ENCODE peak calls at places on chromosomes 13 and 19, in nine cellular contexts. One of them, this sample, is unnamed.

GRCh38 chr19:13154241-13154778 is 4.1 kb downstream of the IER2 start:
- DNase-seq in KG1: no peak
- DNase-seq in HFFc6: peak; percentile 86
- DNase-seq in AG10803: peak; percentile 97
- DNase-seq in HT-29: peak; percentile 35
- DNase-seq in left lobe of liver: peak; percentile 96
- DNase-seq in Peyer's patch: peak; percentile 96
- DNase-seq in naive thymus-derived CD4-positive, alpha-beta T cell: peak; percentile 60
- DNase-seq in pancreas: peak; percentile 92
- DNase-seq in this sample: peak; percentile 97

GRCh38 chr13:28750187-28751045 is 31.6 kb upstream of the SLC46A3 start:
- DNase-seq in KG1: no peak
- DNase-seq in HFFc6: no peak
- DNase-seq in AG10803: peak; percentile 46
- DNase-seq in HT-29: no peak
- DNase-seq in left lobe of liver: no peak
- DNase-seq in Peyer's patch: no peak
- DNase-seq in naive thymus-derived CD4-positive, alpha-beta T cell: no peak
- DNase-seq in pancreas: no peak
- DNase-seq in this sample: no peak

GRCh38 chr19:41264581-41265375 is 606 bp downstream of the HNRNPUL1 start:
- DNase-seq in KG1: no peak
- DNase-seq in HFFc6: no peak
- DNase-seq in AG10803: peak; percentile 44
- DNase-seq in HT-29: peak; percentile 84
- DNase-seq in left lobe of liver: peak; percentile 66
- DNase-seq in Peyer's patch: peak; percentile 73
- DNase-seq in naive thymus-derived CD4-positive, alpha-beta T cell: peak; percentile 55
- DNase-seq in pancreas: peak; percentile 83
- DNase-seq in this sample: peak; percentile 72

GRCh38 chr13:31131470-31131961 is 30.2 kb downstream of the HSPH1 start:
- DNase-seq in KG1: no peak
- DNase-seq in HFFc6: no peak
- DNase-seq in AG10803: no peak
- DNase-seq in HT-29: no peak
- DNase-seq in left lobe of liver: no peak
- DNase-seq in Peyer's patch: no peak
- DNase-seq in naive thymus-derived CD4-positive, alpha-beta T cell: no peak
- DNase-seq in pancreas: no peak
- DNase-seq in this sample: no peak

GRCh38 chr13:66915596-66916185 is 314.4 kb downstream of the PCDH9 start:
- DNase-seq in KG1: no peak
- DNase-seq in HFFc6: peak; percentile 0
- DNase-seq in AG10803: no peak
- DNase-seq in HT-29: no peak
- DNase-seq in left lobe of liver: no peak
- DNase-seq in Peyer's patch: no peak
- DNase-seq in naive thymus-derived CD4-positive, alpha-beta T cell: no peak
- DNase-seq in pancreas: no peak
- DNase-seq in this sample: no peak

GRCh38 chr13:113761136-113761535 is 2.1 kb downstream of the TMEM255B start:
- DNase-seq in KG1: no peak
- DNase-seq in HFFc6: no peak
- DNase-seq in AG10803: no peak
- DNase-seq in HT-29: no peak
- DNase-seq in left lobe of liver: no peak
- DNase-seq in Peyer's patch: no peak
- DNase-seq in naive thymus-derived CD4-positive, alpha-beta T cell: no peak
- DNase-seq in pancreas: no peak
- DNase-seq in this sample: no peak

GRCh38 chr13:73677041-73677589 is 457.1 kb downstream of the KLF12 start:
- DNase-seq in KG1: no peak
- DNase-seq in HFFc6: peak; percentile 7
- DNase-seq in AG10803: peak; percentile 43
- DNase-seq in HT-29: peak; percentile 78
- DNase-seq in left lobe of liver: no peak
- DNase-seq in Peyer's patch: no peak
- DNase-seq in naive thymus-derived CD4-positive, alpha-beta T cell: no peak
- DNase-seq in pancreas: no peak
- DNase-seq in this sample: no peak

GRCh38 chr19:18401580-18402112 is 4.2 kb upstream of the LRRC25 start:
- DNase-seq in KG1: peak; percentile 71
- DNase-seq in HFFc6: peak; percentile 58
- DNase-seq in AG10803: peak; percentile 82
- DNase-seq in HT-29: peak; percentile 87
- DNase-seq in left lobe of liver: peak; percentile 54
- DNase-seq in Peyer's patch: peak; percentile 89
- DNase-seq in naive thymus-derived CD4-positive, alpha-beta T cell: no peak
- DNase-seq in pancreas: no peak
- DNase-seq in this sample: peak; percentile 74

GRCh38 chr13:44703371-44703770 is 127.2 kb upstream of the TSC22D1 start:
- DNase-seq in KG1: no peak
- DNase-seq in HFFc6: peak; percentile 77
- DNase-seq in AG10803: peak; percentile 86
- DNase-seq in HT-29: no peak
- DNase-seq in left lobe of liver: no peak
- DNase-seq in Peyer's patch: no peak
- DNase-seq in naive thymus-derived CD4-positive, alpha-beta T cell: no peak
- DNase-seq in pancreas: no peak
- DNase-seq in this sample: no peak

GRCh38 chr13:102277286-102277685 is 124.6 kb downstream of the FGF14 start:
- DNase-seq in KG1: no peak
- DNase-seq in HFFc6: no peak
- DNase-seq in AG10803: no peak
- DNase-seq in HT-29: no peak
- DNase-seq in left lobe of liver: no peak
- DNase-seq in Peyer's patch: no peak
- DNase-seq in naive thymus-derived CD4-positive, alpha-beta T cell: no peak
- DNase-seq in pancreas: peak; percentile 29
- DNase-seq in this sample: no peak

GRCh38 chr19:47023448-47023794 is 3.8 kb downstream of the NPAS1 start:
- DNase-seq in KG1: no peak
- DNase-seq in HFFc6: no peak
- DNase-seq in AG10803: no peak
- DNase-seq in HT-29: no peak
- DNase-seq in left lobe of liver: no peak
- DNase-seq in Peyer's patch: no peak
- DNase-seq in naive thymus-derived CD4-positive, alpha-beta T cell: no peak
- DNase-seq in pancreas: no peak
- DNase-seq in this sample: no peak

GRCh38 chr19:29810504-29810871 is 1.3 kb upstream of the CCNE1 start:
- DNase-seq in KG1: no peak
- DNase-seq in HFFc6: peak; percentile 12
- DNase-seq in AG10803: peak; percentile 5
- DNase-seq in HT-29: peak; percentile 28
- DNase-seq in left lobe of liver: no peak
- DNase-seq in Peyer's patch: no peak
- DNase-seq in naive thymus-derived CD4-positive, alpha-beta T cell: peak; percentile 12
- DNase-seq in pancreas: no peak
- DNase-seq in this sample: no peak

GRCh38 chr19:40614595-40615411 is 13.6 kb downstream of the LTBP4 start:
- DNase-seq in KG1: no peak
- DNase-seq in HFFc6: peak; percentile 93
- DNase-seq in AG10803: peak; percentile 97
- DNase-seq in HT-29: peak; percentile 51
- DNase-seq in left lobe of liver: no peak
- DNase-seq in Peyer's patch: peak; percentile 97
- DNase-seq in naive thymus-derived CD4-positive, alpha-beta T cell: peak; percentile 80
- DNase-seq in pancreas: peak; percentile 51
- DNase-seq in this sample: no peak

GRCh38 chr13:28384789-28385188 is 110.1 kb downstream of the FLT1 start:
- DNase-seq in KG1: no peak
- DNase-seq in HFFc6: no peak
- DNase-seq in AG10803: no peak
- DNase-seq in HT-29: no peak
- DNase-seq in left lobe of liver: no peak
- DNase-seq in Peyer's patch: no peak
- DNase-seq in naive thymus-derived CD4-positive, alpha-beta T cell: no peak
- DNase-seq in pancreas: no peak
- DNase-seq in this sample: no peak

GRCh38 chr19:44847144-44848035 is 1.3 kb downstream of the NECTIN2 start:
- DNase-seq in KG1: no peak
- DNase-seq in HFFc6: peak; percentile 44
- DNase-seq in AG10803: peak; percentile 50
- DNase-seq in HT-29: peak; percentile 96
- DNase-seq in left lobe of liver: peak; percentile 72
- DNase-seq in Peyer's patch: peak; percentile 85
- DNase-seq in naive thymus-derived CD4-positive, alpha-beta T cell: no peak
- DNase-seq in pancreas: peak; percentile 88
- DNase-seq in this sample: peak; percentile 83

GRCh38 chr19:18685597-18686164 is 2.2 kb downstream of the CRTC1 start:
- DNase-seq in KG1: no peak
- DNase-seq in HFFc6: no peak
- DNase-seq in AG10803: peak; percentile 25
- DNase-seq in HT-29: no peak
- DNase-seq in left lobe of liver: no peak
- DNase-seq in Peyer's patch: no peak
- DNase-seq in naive thymus-derived CD4-positive, alpha-beta T cell: no peak
- DNase-seq in pancreas: peak; percentile 2
- DNase-seq in this sample: no peak

GRCh38 chr13:21800847-21801616 is 130.2 kb downstream of the FGF9 start:
- DNase-seq in KG1: no peak
- DNase-seq in HFFc6: no peak
- DNase-seq in AG10803: no peak
- DNase-seq in HT-29: no peak
- DNase-seq in left lobe of liver: no peak
- DNase-seq in Peyer's patch: no peak
- DNase-seq in naive thymus-derived CD4-positive, alpha-beta T cell: no peak
- DNase-seq in pancreas: no peak
- DNase-seq in this sample: no peak

GRCh38 chr13:30791354-30791921 is 56.1 kb downstream of the ALOX5AP start:
- DNase-seq in KG1: no peak
- DNase-seq in HFFc6: no peak
- DNase-seq in AG10803: peak; percentile 76
- DNase-seq in HT-29: no peak
- DNase-seq in left lobe of liver: no peak
- DNase-seq in Peyer's patch: no peak
- DNase-seq in naive thymus-derived CD4-positive, alpha-beta T cell: no peak
- DNase-seq in pancreas: no peak
- DNase-seq in this sample: no peak

GRCh38 chr13:29436291-29436690 is 159.2 kb downstream of the SLC7A1 start:
- DNase-seq in KG1: no peak
- DNase-seq in HFFc6: peak; percentile 88
- DNase-seq in AG10803: peak; percentile 70
- DNase-seq in HT-29: no peak
- DNase-seq in left lobe of liver: no peak
- DNase-seq in Peyer's patch: no peak
- DNase-seq in naive thymus-derived CD4-positive, alpha-beta T cell: no peak
- DNase-seq in pancreas: no peak
- DNase-seq in this sample: no peak

GRCh38 chr19:16326401-16327130 is 1.9 kb downstream of the KLF2 start:
- DNase-seq in KG1: no peak
- DNase-seq in HFFc6: no peak
- DNase-seq in AG10803: peak; percentile 35
- DNase-seq in HT-29: no peak
- DNase-seq in left lobe of liver: peak; percentile 53
- DNase-seq in Peyer's patch: peak; percentile 69
- DNase-seq in naive thymus-derived CD4-positive, alpha-beta T cell: peak; percentile 53
- DNase-seq in pancreas: peak; percentile 67
- DNase-seq in this sample: peak; percentile 54

GRCh38 chr13:98507060-98507797 is 69.7 kb downstream of the STK24 start:
- DNase-seq in KG1: no peak
- DNase-seq in HFFc6: no peak
- DNase-seq in AG10803: peak; percentile 65
- DNase-seq in HT-29: peak; percentile 91
- DNase-seq in left lobe of liver: peak; percentile 64
- DNase-seq in Peyer's patch: no peak
- DNase-seq in naive thymus-derived CD4-positive, alpha-beta T cell: no peak
- DNase-seq in pancreas: peak; percentile 89
- DNase-seq in this sample: peak; percentile 73

GRCh38 chr19:45150731-45151725 is 9.8 kb downstream of the NKPD1 start:
- DNase-seq in KG1: no peak
- DNase-seq in HFFc6: no peak
- DNase-seq in AG10803: no peak
- DNase-seq in HT-29: no peak
- DNase-seq in left lobe of liver: no peak
- DNase-seq in Peyer's patch: no peak
- DNase-seq in naive thymus-derived CD4-positive, alpha-beta T cell: no peak
- DNase-seq in pancreas: peak; percentile 67
- DNase-seq in this sample: no peak

GRCh38 chr19:23509686-23510450 is 114.6 kb upstream of the ZNF91 start:
- DNase-seq in KG1: no peak
- DNase-seq in HFFc6: peak; percentile 74
- DNase-seq in AG10803: no peak
- DNase-seq in HT-29: no peak
- DNase-seq in left lobe of liver: no peak
- DNase-seq in Peyer's patch: no peak
- DNase-seq in naive thymus-derived CD4-positive, alpha-beta T cell: no peak
- DNase-seq in pancreas: no peak
- DNase-seq in this sample: no peak

GRCh38 chr13:50230365-50230978 is 215.2 kb downstream of the KCNRG start:
- DNase-seq in KG1: no peak
- DNase-seq in HFFc6: no peak
- DNase-seq in AG10803: peak; percentile 68
- DNase-seq in HT-29: peak; percentile 18
- DNase-seq in left lobe of liver: no peak
- DNase-seq in Peyer's patch: no peak
- DNase-seq in naive thymus-derived CD4-positive, alpha-beta T cell: no peak
- DNase-seq in pancreas: no peak
- DNase-seq in this sample: no peak

GRCh38 chr13:38418286-38418685 is 68.6 kb downstream of the UFM1 start:
- DNase-seq in KG1: no peak
- DNase-seq in HFFc6: peak; percentile 25
- DNase-seq in AG10803: peak; percentile 37
- DNase-seq in HT-29: no peak
- DNase-seq in left lobe of liver: no peak
- DNase-seq in Peyer's patch: no peak
- DNase-seq in naive thymus-derived CD4-positive, alpha-beta T cell: no peak
- DNase-seq in pancreas: no peak
- DNase-seq in this sample: no peak

GRCh38 chr13:49022472-49023144 is 46.9 kb downstream of the FNDC3A start:
- DNase-seq in KG1: no peak
- DNase-seq in HFFc6: peak; percentile 48
- DNase-seq in AG10803: peak; percentile 28
- DNase-seq in HT-29: no peak
- DNase-seq in left lobe of liver: no peak
- DNase-seq in Peyer's patch: no peak
- DNase-seq in naive thymus-derived CD4-positive, alpha-beta T cell: no peak
- DNase-seq in pancreas: no peak
- DNase-seq in this sample: no peak

GRCh38 chr19:45249261-45250033 is 1.6 kb upstream of the MARK4 start:
- DNase-seq in KG1: no peak
- DNase-seq in HFFc6: no peak
- DNase-seq in AG10803: no peak
- DNase-seq in HT-29: no peak
- DNase-seq in left lobe of liver: no peak
- DNase-seq in Peyer's patch: no peak
- DNase-seq in naive thymus-derived CD4-positive, alpha-beta T cell: no peak
- DNase-seq in pancreas: no peak
- DNase-seq in this sample: no peak

GRCh38 chr13:40777166-40777956 is 6.4 kb upstream of the MRPS31 start:
- DNase-seq in KG1: peak; percentile 75
- DNase-seq in HFFc6: peak; percentile 41
- DNase-seq in AG10803: peak; percentile 46
- DNase-seq in HT-29: peak; percentile 94
- DNase-seq in left lobe of liver: no peak
- DNase-seq in Peyer's patch: peak; percentile 76
- DNase-seq in naive thymus-derived CD4-positive, alpha-beta T cell: no peak
- DNase-seq in pancreas: no peak
- DNase-seq in this sample: no peak

GRCh38 chr19:44792286-44792685 is 14.6 kb downstream of the CBLC start:
- DNase-seq in KG1: no peak
- DNase-seq in HFFc6: no peak
- DNase-seq in AG10803: no peak
- DNase-seq in HT-29: no peak
- DNase-seq in left lobe of liver: no peak
- DNase-seq in Peyer's patch: no peak
- DNase-seq in naive thymus-derived CD4-positive, alpha-beta T cell: no peak
- DNase-seq in pancreas: no peak
- DNase-seq in this sample: no peak

GRCh38 chr13:46286972-46287371 is 75.2 kb downstream of the LRRC63 start:
- DNase-seq in KG1: no peak
- DNase-seq in HFFc6: no peak
- DNase-seq in AG10803: no peak
- DNase-seq in HT-29: no peak
- DNase-seq in left lobe of liver: no peak
- DNase-seq in Peyer's patch: no peak
- DNase-seq in naive thymus-derived CD4-positive, alpha-beta T cell: no peak
- DNase-seq in pancreas: no peak
- DNase-seq in this sample: no peak

GRCh38 chr19:19347401-19347800 is 26.8 kb downstream of the MAU2 start:
- DNase-seq in KG1: no peak
- DNase-seq in HFFc6: no peak
- DNase-seq in AG10803: no peak
- DNase-seq in HT-29: no peak
- DNase-seq in left lobe of liver: no peak
- DNase-seq in Peyer's patch: no peak
- DNase-seq in naive thymus-derived CD4-positive, alpha-beta T cell: no peak
- DNase-seq in pancreas: no peak
- DNase-seq in this sample: no peak